ENCODE peak calls at places on chromosomes 2 and 18, in nine cellular contexts. Q is A549, C is transverse colon, K is stomach, G is SK-N-SH, N is sigmoid colon, U is suprapubic skin, V is K562, F is ovary. P is an unnamed sample.

GRCh38 chr18:51171625-51172024 is 25.9 kb downstream of the MEX3C start:
- DNase-seq in F (no peak), K (no peak), Q (no peak), G (no peak), U (no peak), N (no peak), V (no peak), C (no peak), P (no peak)

GRCh38 chr2:158144914-158145625 is 43.4 kb downstream of the UPP2 start:
- DNase-seq in F (no peak), K (no peak), G (no peak), V (no peak), U (no peak), Q (no peak), C (no peak), N (no peak), P (no peak)

GRCh38 chr2:205267323-205267722 is 415.0 kb upstream of the NRP2 start:
- DNase-seq in N (no peak), K (no peak), C (no peak), F (no peak), U (no peak), G (no peak), V (no peak), Q (no peak), P (no peak)

GRCh38 chr2:233422050-233422639 is 67.9 kb downstream of the DGKD start:
- DNase-seq in Q (peak; percentile 75), V (no peak), G (no peak), F (no peak), U (peak; percentile 76), N (no peak), K (peak; percentile 93), C (peak; percentile 90), P (no peak)

GRCh38 chr2:96137611-96138129 is 632 bp downstream of the ASTL start:
- DNase-seq in C (no peak), K (no peak), N (no peak), G (no peak), V (no peak), F (no peak), U (no peak), Q (no peak), P (no peak)

GRCh38 chr2:69012310-69013122 is 463 bp upstream of the ANTXR1 start:
- DNase-seq in Q (peak; percentile 74), C (peak; percentile 53), U (peak; percentile 81), G (peak; percentile 19), K (peak; percentile 54), F (peak; percentile 80), N (peak; percentile 84), V (peak; percentile 68), P (peak; percentile 55)

GRCh38 chr2:96924775-96925747 is 55.2 kb upstream of the SEMA4C start:
- DNase-seq in C (no peak), G (no peak), V (no peak), N (peak; percentile 77), K (no peak), F (no peak), U (no peak), Q (no peak), P (no peak)

GRCh38 chr2:31896293-31896692 is 114.5 kb downstream of the MEMO1 start:
- DNase-seq in Q (no peak), V (no peak), C (no peak), N (no peak), U (no peak), G (no peak), F (no peak), K (no peak), P (no peak)

GRCh38 chr2:214410918-214411554 is at the start of gene VWC2L:
- DNase-seq in U (no peak), N (no peak), K (peak; percentile 37), G (peak; percentile 43), Q (peak; percentile 1), C (peak; percentile 20), V (peak; percentile 2), F (peak; percentile 12), P (peak; percentile 17)

GRCh38 chr2:239160226-239161143 is 240.3 kb downstream of the HDAC4 start:
- DNase-seq in N (peak; percentile 50), Q (no peak), C (peak; percentile 1), V (no peak), G (no peak), K (peak; percentile 20), F (no peak), U (peak; percentile 56), P (no peak)

GRCh38 chr2:167005096-167005495 is 116.8 kb downstream of the XIRP2 start:
- DNase-seq in G (no peak), Q (no peak), V (no peak), K (no peak), U (no peak), F (no peak), C (no peak), N (no peak), P (no peak)

GRCh38 chr2:33274524-33274923 is 201.9 kb upstream of the RASGRP3 start:
- DNase-seq in F (no peak), N (no peak), K (no peak), V (peak; percentile 16), U (no peak), G (no peak), Q (no peak), C (no peak), P (no peak)

GRCh38 chr2:159362816-159363251 is 76.3 kb upstream of the WDSUB1 start:
- DNase-seq in U (no peak), G (no peak), K (no peak), F (no peak), Q (no peak), N (no peak), V (no peak), C (no peak), P (no peak)

GRCh38 chr2:12816379-12817306 is 99.9 kb downstream of the TRIB2 start:
- DNase-seq in G (no peak), C (no peak), U (no peak), N (no peak), V (no peak), Q (no peak), K (no peak), F (no peak), P (no peak)

GRCh38 chr2:237726401-237726830 is 72.2 kb upstream of the RBM44 start:
- DNase-seq in C (no peak), Q (no peak), N (peak; percentile 74), F (no peak), V (no peak), G (peak; percentile 65), U (peak; percentile 34), K (peak; percentile 65), P (no peak)

GRCh38 chr18:70332694-70333093 is 43.8 kb downstream of the SOCS6 start:
- DNase-seq in F (no peak), V (no peak), Q (no peak), N (no peak), C (no peak), K (no peak), G (no peak), U (no peak), P (no peak)

GRCh38 chr2:43758738-43759137 is 15.1 kb upstream of the DYNC2LI1 start:
- DNase-seq in V (no peak), K (no peak), N (no peak), Q (no peak), C (no peak), F (no peak), U (no peak), G (no peak), P (peak; percentile 57)

GRCh38 chr2:105335469-105335868 is 1.9 kb upstream of the C2orf49 start:
- DNase-seq in V (no peak), N (no peak), F (no peak), U (no peak), C (no peak), K (no peak), G (no peak), Q (no peak), P (no peak)

GRCh38 chr2:219803294-219803693 is 175.9 kb downstream of the SLC4A3 start:
- DNase-seq in V (no peak), U (no peak), G (no peak), C (no peak), Q (no peak), K (no peak), F (no peak), N (no peak), P (no peak)

GRCh38 chr2:85790499-85790898 is 36.7 kb downstream of the ATOH8 start:
- DNase-seq in K (no peak), C (no peak), U (no peak), G (no peak), N (peak; percentile 64), V (no peak), F (no peak), Q (no peak), P (no peak)

GRCh38 chr2:1881502-1881901 is 137.2 kb upstream of the PXDN start:
- DNase-seq in N (no peak), V (no peak), F (no peak), K (no peak), C (no peak), Q (no peak), U (no peak), G (no peak), P (no peak)
- H3K4me3 ChIP-seq in N (no peak overlapping the region), V (no peak overlapping the region), F (no peak overlapping the region), K (no peak overlapping the region), C (no peak overlapping the region), Q (no peak overlapping the region), U (no peak overlapping the region), G (no peak overlapping the region), P (no peak overlapping the region)

DNA sequence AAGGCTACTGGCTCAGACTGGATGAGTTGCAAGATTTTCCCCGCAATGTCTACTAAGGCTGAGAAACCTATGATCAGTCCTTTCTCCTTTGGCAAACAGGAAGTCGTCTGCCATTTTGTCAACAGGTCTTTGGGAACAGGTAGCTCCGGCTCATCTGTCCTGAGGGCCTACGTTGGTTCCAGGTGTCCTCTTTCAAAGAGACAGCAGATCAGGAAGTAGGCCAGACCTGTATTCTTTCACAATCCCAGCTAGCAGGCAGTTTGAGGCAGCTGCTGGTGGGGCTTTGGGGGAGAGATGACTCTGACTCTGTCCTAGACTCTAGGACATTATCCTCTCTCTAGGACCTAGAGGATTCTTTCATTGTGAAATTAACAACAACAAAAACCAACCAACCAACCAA is 98.6 kb downstream of the ACTR2 start:
- DNase-seq in V (no peak), G (no peak), C (no peak), N (no peak), F (no peak), Q (no peak), K (no peak), U (no peak), P (no peak)
- TF ChIP-seq EP300 in V (no peak), G (no peak), C (no peak), N (no peak), F (no peak), Q (no peak), K (no peak), U (no peak), P (no peak)

GRCh38 chr2:191637182-191638078 is 40.5 kb upstream of the NABP1 start:
- DNase-seq in G (no peak), V (peak; percentile 29), C (no peak), N (no peak), U (no peak), K (no peak), F (no peak), Q (peak; percentile 21), P (no peak)
- H3K4me3 ChIP-seq in G (no peak overlapping the region), V (peak overlapping the region; percentile 22), C (no peak overlapping the region), N (no peak overlapping the region), U (no peak overlapping the region), K (no peak overlapping the region), F (no peak overlapping the region), Q (no peak overlapping the region), P (no peak overlapping the region)

DNA sequence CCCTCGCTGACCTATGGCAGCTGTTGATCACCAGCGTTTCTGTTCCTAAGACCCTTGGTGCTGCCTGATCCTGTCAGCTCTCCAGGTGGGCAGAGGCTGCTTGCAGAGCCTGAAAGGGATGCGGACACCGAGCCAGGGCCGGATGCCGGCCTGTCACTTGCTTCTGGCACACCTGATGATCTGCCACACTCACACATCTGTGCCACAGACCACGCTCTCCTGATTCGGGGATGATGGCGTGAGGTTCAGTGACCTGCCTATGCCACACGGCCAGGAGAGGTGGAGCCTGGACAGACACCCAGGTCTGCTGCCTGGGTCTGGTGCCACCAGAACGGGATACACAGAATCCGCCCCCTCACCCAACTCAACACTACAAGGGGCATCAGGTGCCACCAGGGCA is 129.4 kb upstream of the GLI2 start:
- DNase-seq in K (no peak), U (no peak), C (no peak), Q (no peak), V (no peak), F (no peak), N (no peak), G (no peak), P (no peak)
- TF ChIP-seq EP300 in K (no peak), U (no peak), C (no peak), Q (no peak), V (no peak), F (no peak), N (no peak), G (no peak), P (no peak)